ENCODE peak calls at places on chromosome 16, in ten cellular contexts. One of them, this sample, is unnamed.

GRCh38 chr16:407253-407652 is 5.6 kb downstream of the DECR2 start:
- DNase-seq in colonic mucosa: no peak
- DNase-seq in ovary: no peak
- DNase-seq in endothelial cell: no peak
- DNase-seq in Caco-2: no peak
- DNase-seq in A549: no peak
- DNase-seq in fibroblast of mammary gland: no peak
- DNase-seq in cardiac fibroblast: no peak
- DNase-seq in GM20000: peak; percentile 9
- DNase-seq in fibroblast of lung: no peak
- DNase-seq in this sample: no peak

GRCh38 chr16:4060823-4061222 is 55.4 kb downstream of the ADCY9 start:
- DNase-seq in fibroblast of mammary gland: no peak
- DNase-seq in fibroblast of lung: no peak
- DNase-seq in Caco-2: no peak
- DNase-seq in cardiac fibroblast: peak; percentile 18
- DNase-seq in endothelial cell: no peak
- DNase-seq in colonic mucosa: no peak
- DNase-seq in A549: no peak
- DNase-seq in ovary: no peak
- DNase-seq in GM20000: no peak
- DNase-seq in this sample: no peak

GRCh38 chr16:27973678-27974077 is 89.8 kb downstream of the GSG1L start:
- DNase-seq in GM20000: no peak
- DNase-seq in colonic mucosa: no peak
- DNase-seq in ovary: no peak
- DNase-seq in cardiac fibroblast: no peak
- DNase-seq in endothelial cell: peak; percentile 18
- DNase-seq in fibroblast of lung: no peak
- DNase-seq in fibroblast of mammary gland: no peak
- DNase-seq in A549: no peak
- DNase-seq in Caco-2: no peak
- DNase-seq in this sample: no peak

GRCh38 chr16:75494696-75495601 is at the start of gene CHST6:
- DNase-seq in fibroblast of mammary gland: peak; percentile 38
- DNase-seq in colonic mucosa: peak; percentile 43
- DNase-seq in Caco-2: peak; percentile 69
- DNase-seq in ovary: no peak
- DNase-seq in fibroblast of lung: peak; percentile 52
- DNase-seq in endothelial cell: peak; percentile 59
- DNase-seq in GM20000: peak; percentile 86
- DNase-seq in A549: no peak
- DNase-seq in cardiac fibroblast: peak; percentile 43
- DNase-seq in this sample: peak; percentile 55

GRCh38 chr16:11533588-11533987 is 53.1 kb downstream of the LITAF start:
- DNase-seq in cardiac fibroblast: no peak
- DNase-seq in fibroblast of lung: no peak
- DNase-seq in Caco-2: no peak
- DNase-seq in endothelial cell: no peak
- DNase-seq in colonic mucosa: no peak
- DNase-seq in A549: no peak
- DNase-seq in ovary: no peak
- DNase-seq in GM20000: no peak
- DNase-seq in fibroblast of mammary gland: no peak
- DNase-seq in this sample: no peak

GRCh38 chr16:6081320-6081976 is 983.9 kb upstream of the EEF2KMT start:
- DNase-seq in A549: peak; percentile 7
- DNase-seq in fibroblast of lung: peak; percentile 9
- DNase-seq in GM20000: no peak
- DNase-seq in colonic mucosa: peak; percentile 56
- DNase-seq in fibroblast of mammary gland: no peak
- DNase-seq in ovary: no peak
- DNase-seq in cardiac fibroblast: peak; percentile 3
- DNase-seq in endothelial cell: peak; percentile 64
- DNase-seq in Caco-2: no peak
- DNase-seq in this sample: peak; percentile 53

GRCh38 chr16:3444032-3444388 is 530 bp downstream of the NAA60 start:
- DNase-seq in fibroblast of mammary gland: peak; percentile 85
- DNase-seq in A549: no peak
- DNase-seq in ovary: no peak
- DNase-seq in cardiac fibroblast: peak; percentile 86
- DNase-seq in Caco-2: no peak
- DNase-seq in endothelial cell: peak; percentile 48
- DNase-seq in colonic mucosa: peak; percentile 64
- DNase-seq in GM20000: no peak
- DNase-seq in fibroblast of lung: peak; percentile 82
- DNase-seq in this sample: no peak

GRCh38 chr16:63690961-63691360 is 1430.9 kb downstream of the CDH11 start:
- DNase-seq in GM20000: no peak
- DNase-seq in Caco-2: no peak
- DNase-seq in cardiac fibroblast: no peak
- DNase-seq in endothelial cell: no peak
- DNase-seq in A549: no peak
- DNase-seq in fibroblast of mammary gland: no peak
- DNase-seq in colonic mucosa: no peak
- DNase-seq in fibroblast of lung: no peak
- DNase-seq in ovary: no peak
- DNase-seq in this sample: no peak

GRCh38 chr16:87963400-87963799 is 12.2 kb downstream of the BANP start:
- DNase-seq in endothelial cell: no peak
- DNase-seq in GM20000: no peak
- DNase-seq in colonic mucosa: no peak
- DNase-seq in cardiac fibroblast: peak; percentile 93
- DNase-seq in fibroblast of lung: peak; percentile 94
- DNase-seq in Caco-2: no peak
- DNase-seq in ovary: no peak
- DNase-seq in A549: no peak
- DNase-seq in fibroblast of mammary gland: peak; percentile 89
- DNase-seq in this sample: no peak

GRCh38 chr16:77732241-77732946 is 10.1 kb downstream of the NUDT7 start:
- DNase-seq in fibroblast of lung: peak; percentile 86
- DNase-seq in A549: no peak
- DNase-seq in Caco-2: no peak
- DNase-seq in colonic mucosa: no peak
- DNase-seq in endothelial cell: no peak
- DNase-seq in fibroblast of mammary gland: peak; percentile 82
- DNase-seq in cardiac fibroblast: peak; percentile 62
- DNase-seq in GM20000: no peak
- DNase-seq in ovary: no peak
- DNase-seq in this sample: no peak

DNA sequence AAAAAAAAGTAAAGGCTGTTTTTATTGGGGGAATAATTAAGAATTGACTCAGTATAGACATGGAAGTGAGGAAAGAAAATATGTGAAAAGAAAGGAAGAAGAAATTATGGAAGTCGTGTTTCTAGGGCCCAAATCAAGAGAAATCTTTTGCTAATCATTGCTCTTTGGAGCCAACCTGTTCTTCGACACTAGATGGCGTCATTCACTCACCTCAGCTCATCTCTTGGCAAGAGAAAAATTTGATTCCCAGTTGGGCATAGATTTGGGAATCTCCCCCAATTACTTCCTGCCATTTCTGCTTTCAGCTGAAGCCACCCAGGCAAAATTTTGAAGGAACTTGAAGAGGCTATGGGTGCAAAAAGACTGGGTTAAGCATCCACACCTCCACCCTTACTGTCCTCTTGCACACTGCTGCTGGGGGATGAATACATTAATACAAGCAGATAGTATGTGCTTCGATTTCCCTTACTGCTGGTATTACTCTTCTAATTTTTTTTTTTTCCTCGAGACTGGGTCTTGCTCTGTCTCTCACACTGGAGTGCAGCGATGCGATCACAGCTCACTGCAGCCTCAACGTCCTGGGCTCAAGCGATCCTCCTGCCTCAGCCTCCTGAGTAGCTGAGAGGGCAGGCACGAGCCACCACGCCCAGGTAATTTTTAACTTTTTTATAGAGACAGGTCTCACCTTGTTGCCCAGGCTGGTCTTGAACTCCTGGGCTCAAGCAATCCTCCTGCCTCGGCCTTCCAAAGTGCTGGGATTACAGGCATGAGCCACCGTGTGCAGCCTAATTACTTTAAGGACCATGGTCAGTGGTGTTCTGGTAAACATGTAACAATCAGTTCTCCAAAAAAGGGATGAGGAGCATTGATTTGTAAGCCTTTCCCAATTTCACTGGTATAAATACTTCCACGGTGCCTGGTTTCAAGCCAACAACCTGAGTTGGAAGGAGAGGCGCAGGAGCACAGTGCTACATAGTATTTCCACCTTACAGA is 13.5 kb downstream of the PSMD7 start:
- DNase-seq in Caco-2: no peak
- DNase-seq in A549: peak; percentile 57
- DNase-seq in ovary: no peak
- DNase-seq in endothelial cell: peak; percentile 14
- DNase-seq in colonic mucosa: peak; percentile 30
- DNase-seq in GM20000: peak; percentile 52
- DNase-seq in fibroblast of mammary gland: peak; percentile 69
- DNase-seq in cardiac fibroblast: peak; percentile 72
- DNase-seq in fibroblast of lung: peak; percentile 44
- DNase-seq in this sample: no peak
- TF ChIP-seq CTCF in Caco-2: peak; percentile 90
- TF ChIP-seq CTCF in A549: peak; percentile 90
- TF ChIP-seq CTCF in ovary: peak; percentile 57
- TF ChIP-seq CTCF in endothelial cell: peak; percentile 76
- TF ChIP-seq CTCF in colonic mucosa: peak; percentile 67
- TF ChIP-seq CTCF in GM20000: peak; percentile 53
- TF ChIP-seq CTCF in fibroblast of mammary gland: peak; percentile 85
- TF ChIP-seq CTCF in cardiac fibroblast: peak; percentile 71
- TF ChIP-seq CTCF in fibroblast of lung: peak; percentile 72
- TF ChIP-seq CTCF in this sample: peak; percentile 83

GRCh38 chr16:2200313-2200712 is 3.9 kb upstream of the CASKIN1 start:
- DNase-seq in Caco-2: no peak
- DNase-seq in colonic mucosa: no peak
- DNase-seq in fibroblast of lung: no peak
- DNase-seq in cardiac fibroblast: no peak
- DNase-seq in GM20000: no peak
- DNase-seq in A549: no peak
- DNase-seq in ovary: no peak
- DNase-seq in fibroblast of mammary gland: no peak
- DNase-seq in endothelial cell: no peak
- DNase-seq in this sample: no peak

GRCh38 chr16:2197765-2198164 is 1.4 kb upstream of the CASKIN1 start:
- DNase-seq in A549: no peak
- DNase-seq in fibroblast of lung: no peak
- DNase-seq in Caco-2: no peak
- DNase-seq in ovary: no peak
- DNase-seq in fibroblast of mammary gland: no peak
- DNase-seq in cardiac fibroblast: no peak
- DNase-seq in endothelial cell: no peak
- DNase-seq in GM20000: no peak
- DNase-seq in colonic mucosa: no peak
- DNase-seq in this sample: no peak

GRCh38 chr16:2199095-2199494 is 2.7 kb upstream of the CASKIN1 start:
- DNase-seq in GM20000: no peak
- DNase-seq in colonic mucosa: no peak
- DNase-seq in fibroblast of lung: no peak
- DNase-seq in ovary: no peak
- DNase-seq in cardiac fibroblast: no peak
- DNase-seq in Caco-2: no peak
- DNase-seq in fibroblast of mammary gland: no peak
- DNase-seq in A549: no peak
- DNase-seq in endothelial cell: no peak
- DNase-seq in this sample: no peak

GRCh38 chr16:2198283-2198682 is 1.9 kb upstream of the CASKIN1 start:
- DNase-seq in ovary: no peak
- DNase-seq in cardiac fibroblast: no peak
- DNase-seq in A549: no peak
- DNase-seq in endothelial cell: no peak
- DNase-seq in GM20000: no peak
- DNase-seq in fibroblast of lung: no peak
- DNase-seq in colonic mucosa: no peak
- DNase-seq in fibroblast of mammary gland: no peak
- DNase-seq in Caco-2: no peak
- DNase-seq in this sample: no peak

DNA sequence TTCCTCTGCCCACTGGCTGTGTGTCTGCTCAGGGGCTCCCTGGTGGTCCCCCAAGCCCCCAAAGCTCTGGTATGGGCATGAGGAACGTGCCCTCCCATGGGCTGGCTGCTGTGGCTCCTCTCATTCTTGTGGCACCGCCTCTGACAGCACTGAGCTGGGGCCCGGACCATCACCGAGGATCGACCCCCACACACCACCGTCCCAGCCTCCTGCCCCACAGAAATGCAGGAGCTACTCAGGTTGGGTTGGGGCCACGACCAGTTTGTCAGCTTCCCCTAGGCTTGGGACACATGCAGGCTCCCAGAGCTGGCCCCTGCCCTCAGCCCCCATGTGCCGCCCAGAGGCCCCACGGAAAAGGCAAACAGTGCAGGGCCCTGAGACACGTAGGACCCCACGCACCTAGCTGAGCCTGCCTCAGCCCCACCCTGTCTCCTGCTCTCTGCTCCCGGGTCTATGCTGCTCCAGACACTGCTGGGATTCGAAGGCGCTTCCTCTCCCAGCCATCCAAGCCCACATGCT is 3.3 kb upstream of the CASKIN1 start:
- DNase-seq in fibroblast of lung: no peak
- DNase-seq in cardiac fibroblast: no peak
- DNase-seq in colonic mucosa: no peak
- DNase-seq in GM20000: no peak
- DNase-seq in Caco-2: no peak
- DNase-seq in ovary: no peak
- DNase-seq in endothelial cell: no peak
- DNase-seq in A549: no peak
- DNase-seq in fibroblast of mammary gland: no peak
- DNase-seq in this sample: no peak
- TF ChIP-seq CTCF in fibroblast of lung: no peak
- TF ChIP-seq CTCF in cardiac fibroblast: no peak
- TF ChIP-seq CTCF in colonic mucosa: no peak
- TF ChIP-seq CTCF in GM20000: no peak
- TF ChIP-seq CTCF in Caco-2: no peak
- TF ChIP-seq CTCF in ovary: no peak
- TF ChIP-seq CTCF in endothelial cell: no peak
- TF ChIP-seq CTCF in A549: no peak
- TF ChIP-seq CTCF in fibroblast of mammary gland: no peak
- TF ChIP-seq CTCF in this sample: no peak

DNA sequence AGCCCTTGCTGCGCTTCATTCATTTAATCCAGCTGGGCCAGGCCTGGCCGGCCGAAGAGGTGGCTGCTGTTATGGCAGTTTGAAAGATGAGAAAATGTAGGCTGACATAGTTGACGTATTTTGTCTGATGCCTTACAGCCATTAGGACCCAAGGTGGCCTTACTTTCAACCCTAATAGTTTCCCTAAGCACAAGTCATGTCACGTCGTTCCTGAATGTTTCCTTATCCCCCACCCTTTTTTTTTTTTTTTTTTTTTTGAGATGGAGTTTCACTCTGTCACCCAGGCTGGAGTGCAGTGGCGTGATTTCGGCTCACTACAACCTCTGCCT is 307 bp upstream of the GOT2 start:
- DNase-seq in cardiac fibroblast: no peak
- DNase-seq in colonic mucosa: no peak
- DNase-seq in fibroblast of lung: no peak
- DNase-seq in GM20000: no peak
- DNase-seq in Caco-2: no peak
- DNase-seq in A549: no peak
- DNase-seq in fibroblast of mammary gland: no peak
- DNase-seq in ovary: no peak
- DNase-seq in endothelial cell: no peak
- DNase-seq in this sample: no peak
- TF ChIP-seq CTCF in cardiac fibroblast: no peak
- TF ChIP-seq CTCF in colonic mucosa: no peak
- TF ChIP-seq CTCF in fibroblast of lung: no peak
- TF ChIP-seq CTCF in GM20000: no peak
- TF ChIP-seq CTCF in Caco-2: no peak
- TF ChIP-seq CTCF in A549: peak; percentile 33
- TF ChIP-seq CTCF in fibroblast of mammary gland: no peak
- TF ChIP-seq CTCF in ovary: no peak
- TF ChIP-seq CTCF in endothelial cell: no peak
- TF ChIP-seq CTCF in this sample: no peak

GRCh38 chr16:69937465-69937951 is 13.6 kb upstream of the CLEC18A start:
- DNase-seq in endothelial cell: no peak
- DNase-seq in fibroblast of mammary gland: no peak
- DNase-seq in A549: peak; percentile 60
- DNase-seq in GM20000: no peak
- DNase-seq in ovary: no peak
- DNase-seq in Caco-2: no peak
- DNase-seq in fibroblast of lung: peak; percentile 19
- DNase-seq in colonic mucosa: no peak
- DNase-seq in cardiac fibroblast: no peak
- DNase-seq in this sample: no peak
- TF ChIP-seq CTCF in endothelial cell: no peak
- TF ChIP-seq CTCF in fibroblast of mammary gland: peak; percentile 30
- TF ChIP-seq CTCF in A549: peak; percentile 60
- TF ChIP-seq CTCF in GM20000: no peak
- TF ChIP-seq CTCF in ovary: no peak
- TF ChIP-seq CTCF in Caco-2: peak; percentile 71
- TF ChIP-seq CTCF in fibroblast of lung: peak; percentile 27
- TF ChIP-seq CTCF in colonic mucosa: no peak
- TF ChIP-seq CTCF in cardiac fibroblast: peak; percentile 2
- TF ChIP-seq CTCF in this sample: no peak